ENCODE peak calls at places on chromosomes 3 and 15, in six cellular contexts. One of them, this sample, is unnamed.

GRCh38 chr15:62482715-62483429 is 317.8 kb upstream of the C2CD4B start:
- DNase-seq in NCI-H1694 treated with DMSO at 0.1 percent for 48 hours: no peak
- DNase-seq in HTR-8/SVneo: peak
- DNase-seq in thoracic aorta: no peak
- DNase-seq in NCI-H2171 treated with DMSO at 0.1 percent for 48 hours: no peak
- DNase-seq in cerebellar nuclear complex: no peak
- DNase-seq in this sample: peak

GRCh38 chr15:101288905-101289513 is 6.0 kb downstream of the SNRPA1 start:
- DNase-seq in NCI-H1694 treated with DMSO at 0.1 percent for 48 hours: peak
- DNase-seq in HTR-8/SVneo: peak
- DNase-seq in thoracic aorta: no peak
- DNase-seq in NCI-H2171 treated with DMSO at 0.1 percent for 48 hours: peak
- DNase-seq in cerebellar nuclear complex: no peak
- DNase-seq in this sample: peak

GRCh38 chr15:100464895-100465294 is 63.9 kb downstream of the CERS3 start:
- DNase-seq in NCI-H1694 treated with DMSO at 0.1 percent for 48 hours: no peak
- DNase-seq in HTR-8/SVneo: no peak
- DNase-seq in thoracic aorta: no peak
- DNase-seq in NCI-H2171 treated with DMSO at 0.1 percent for 48 hours: no peak
- DNase-seq in cerebellar nuclear complex: no peak
- DNase-seq in this sample: no peak

GRCh38 chr3:18778094-18778493 is 353.0 kb upstream of the SATB1 start:
- DNase-seq in NCI-H1694 treated with DMSO at 0.1 percent for 48 hours: no peak
- DNase-seq in HTR-8/SVneo: no peak
- DNase-seq in thoracic aorta: no peak
- DNase-seq in NCI-H2171 treated with DMSO at 0.1 percent for 48 hours: no peak
- DNase-seq in cerebellar nuclear complex: no peak
- DNase-seq in this sample: no peak

GRCh38 chr3:110343376-110343775 is 728.2 kb upstream of the NECTIN3 start:
- DNase-seq in NCI-H1694 treated with DMSO at 0.1 percent for 48 hours: no peak
- DNase-seq in HTR-8/SVneo: peak
- DNase-seq in thoracic aorta: no peak
- DNase-seq in NCI-H2171 treated with DMSO at 0.1 percent for 48 hours: no peak
- DNase-seq in cerebellar nuclear complex: no peak
- DNase-seq in this sample: no peak

GRCh38 chr3:115436767-115437301 is 186.5 kb upstream of the GAP43 start:
- DNase-seq in NCI-H1694 treated with DMSO at 0.1 percent for 48 hours: no peak
- DNase-seq in HTR-8/SVneo: peak
- DNase-seq in thoracic aorta: peak
- DNase-seq in NCI-H2171 treated with DMSO at 0.1 percent for 48 hours: peak
- DNase-seq in cerebellar nuclear complex: no peak
- DNase-seq in this sample: peak

GRCh38 chr15:74790080-74790916 is 8.4 kb downstream of the CSK start:
- DNase-seq in NCI-H1694 treated with DMSO at 0.1 percent for 48 hours: no peak
- DNase-seq in HTR-8/SVneo: peak
- DNase-seq in thoracic aorta: no peak
- DNase-seq in NCI-H2171 treated with DMSO at 0.1 percent for 48 hours: no peak
- DNase-seq in cerebellar nuclear complex: no peak
- DNase-seq in this sample: peak

GRCh38 chr3:52842424-52842823 is 7.6 kb upstream of the MUSTN1 start:
- DNase-seq in NCI-H1694 treated with DMSO at 0.1 percent for 48 hours: no peak
- DNase-seq in HTR-8/SVneo: no peak
- DNase-seq in thoracic aorta: no peak
- DNase-seq in NCI-H2171 treated with DMSO at 0.1 percent for 48 hours: no peak
- DNase-seq in cerebellar nuclear complex: no peak
- DNase-seq in this sample: no peak

GRCh38 chr3:5888845-5889244 is 701.3 kb downstream of the EDEM1 start:
- DNase-seq in NCI-H1694 treated with DMSO at 0.1 percent for 48 hours: no peak
- DNase-seq in HTR-8/SVneo: no peak
- DNase-seq in thoracic aorta: no peak
- DNase-seq in NCI-H2171 treated with DMSO at 0.1 percent for 48 hours: no peak
- DNase-seq in cerebellar nuclear complex: no peak
- DNase-seq in this sample: no peak

GRCh38 chr3:25558106-25558505 is 106.6 kb downstream of the TOP2B start:
- DNase-seq in NCI-H1694 treated with DMSO at 0.1 percent for 48 hours: no peak
- DNase-seq in HTR-8/SVneo: no peak
- DNase-seq in thoracic aorta: no peak
- DNase-seq in NCI-H2171 treated with DMSO at 0.1 percent for 48 hours: no peak
- DNase-seq in cerebellar nuclear complex: no peak
- DNase-seq in this sample: no peak

GRCh38 chr15:31297880-31298456 is 28.7 kb upstream of the KLF13 start:
- DNase-seq in NCI-H1694 treated with DMSO at 0.1 percent for 48 hours: no peak
- DNase-seq in HTR-8/SVneo: no peak
- DNase-seq in thoracic aorta: no peak
- DNase-seq in NCI-H2171 treated with DMSO at 0.1 percent for 48 hours: peak
- DNase-seq in cerebellar nuclear complex: no peak
- DNase-seq in this sample: no peak

GRCh38 chr3:79086514-79086913 is 681.3 kb downstream of the ROBO1 start:
- DNase-seq in NCI-H1694 treated with DMSO at 0.1 percent for 48 hours: peak
- DNase-seq in HTR-8/SVneo: peak
- DNase-seq in thoracic aorta: no peak
- DNase-seq in NCI-H2171 treated with DMSO at 0.1 percent for 48 hours: peak
- DNase-seq in cerebellar nuclear complex: no peak
- DNase-seq in this sample: peak

GRCh38 chr15:51030649-51031316 is 63.9 kb downstream of the TNFAIP8L3 start:
- DNase-seq in NCI-H1694 treated with DMSO at 0.1 percent for 48 hours: no peak
- DNase-seq in HTR-8/SVneo: no peak
- DNase-seq in thoracic aorta: peak
- DNase-seq in NCI-H2171 treated with DMSO at 0.1 percent for 48 hours: no peak
- DNase-seq in cerebellar nuclear complex: no peak
- DNase-seq in this sample: no peak

GRCh38 chr3:79415351-79415750 is 352.4 kb downstream of the ROBO1 start:
- DNase-seq in NCI-H1694 treated with DMSO at 0.1 percent for 48 hours: no peak
- DNase-seq in HTR-8/SVneo: no peak
- DNase-seq in thoracic aorta: no peak
- DNase-seq in NCI-H2171 treated with DMSO at 0.1 percent for 48 hours: no peak
- DNase-seq in cerebellar nuclear complex: no peak
- DNase-seq in this sample: no peak

GRCh38 chr3:97269202-97269601 is 454.8 kb downstream of the EPHA6 start:
- DNase-seq in NCI-H1694 treated with DMSO at 0.1 percent for 48 hours: no peak
- DNase-seq in HTR-8/SVneo: no peak
- DNase-seq in thoracic aorta: no peak
- DNase-seq in NCI-H2171 treated with DMSO at 0.1 percent for 48 hours: no peak
- DNase-seq in cerebellar nuclear complex: no peak
- DNase-seq in this sample: no peak

GRCh38 chr15:36882487-36883108 is 217.8 kb downstream of the MEIS2 start:
- DNase-seq in NCI-H1694 treated with DMSO at 0.1 percent for 48 hours: no peak
- DNase-seq in HTR-8/SVneo: no peak
- DNase-seq in thoracic aorta: no peak
- DNase-seq in NCI-H2171 treated with DMSO at 0.1 percent for 48 hours: no peak
- DNase-seq in cerebellar nuclear complex: no peak
- DNase-seq in this sample: no peak

GRCh38 chr3:47534021-47534454 is 20.5 kb upstream of the ELP6 start:
- DNase-seq in NCI-H1694 treated with DMSO at 0.1 percent for 48 hours: no peak
- DNase-seq in HTR-8/SVneo: no peak
- DNase-seq in thoracic aorta: no peak
- DNase-seq in NCI-H2171 treated with DMSO at 0.1 percent for 48 hours: no peak
- DNase-seq in cerebellar nuclear complex: no peak
- DNase-seq in this sample: no peak

GRCh38 chr3:45112939-45113338 is 33.2 kb downstream of the CDCP1 start:
- DNase-seq in NCI-H1694 treated with DMSO at 0.1 percent for 48 hours: no peak
- DNase-seq in HTR-8/SVneo: no peak
- DNase-seq in thoracic aorta: no peak
- DNase-seq in NCI-H2171 treated with DMSO at 0.1 percent for 48 hours: no peak
- DNase-seq in cerebellar nuclear complex: no peak
- DNase-seq in this sample: no peak

GRCh38 chr3:14564741-14565140 is 24.6 kb upstream of the GRIP2 start:
- DNase-seq in NCI-H1694 treated with DMSO at 0.1 percent for 48 hours: no peak
- DNase-seq in HTR-8/SVneo: no peak
- DNase-seq in thoracic aorta: no peak
- DNase-seq in NCI-H2171 treated with DMSO at 0.1 percent for 48 hours: no peak
- DNase-seq in cerebellar nuclear complex: no peak
- DNase-seq in this sample: no peak

GRCh38 chr15:32870240-32871033 is 152.6 kb downstream of the GREM1 start:
- DNase-seq in NCI-H1694 treated with DMSO at 0.1 percent for 48 hours: no peak
- DNase-seq in HTR-8/SVneo: peak
- DNase-seq in thoracic aorta: no peak
- DNase-seq in NCI-H2171 treated with DMSO at 0.1 percent for 48 hours: no peak
- DNase-seq in cerebellar nuclear complex: no peak
- DNase-seq in this sample: no peak

GRCh38 chr15:63052961-63053698 is 10.6 kb downstream of the TPM1 start:
- DNase-seq in NCI-H1694 treated with DMSO at 0.1 percent for 48 hours: no peak
- DNase-seq in HTR-8/SVneo: no peak
- DNase-seq in thoracic aorta: peak
- DNase-seq in NCI-H2171 treated with DMSO at 0.1 percent for 48 hours: peak
- DNase-seq in cerebellar nuclear complex: no peak
- DNase-seq in this sample: peak

GRCh38 chr3:190883973-190884832 is 21.7 kb upstream of the GMNC start:
- DNase-seq in NCI-H1694 treated with DMSO at 0.1 percent for 48 hours: peak
- DNase-seq in HTR-8/SVneo: peak
- DNase-seq in thoracic aorta: no peak
- DNase-seq in NCI-H2171 treated with DMSO at 0.1 percent for 48 hours: peak
- DNase-seq in cerebellar nuclear complex: no peak
- DNase-seq in this sample: peak

GRCh38 chr3:61571516-61572336 is 10.4 kb downstream of the PTPRG start:
- DNase-seq in NCI-H1694 treated with DMSO at 0.1 percent for 48 hours: no peak
- DNase-seq in HTR-8/SVneo: no peak
- DNase-seq in thoracic aorta: no peak
- DNase-seq in NCI-H2171 treated with DMSO at 0.1 percent for 48 hours: no peak
- DNase-seq in cerebellar nuclear complex: no peak
- DNase-seq in this sample: no peak

GRCh38 chr3:153246805-153247204 is 84.8 kb downstream of the RAP2B start:
- DNase-seq in NCI-H1694 treated with DMSO at 0.1 percent for 48 hours: no peak
- DNase-seq in HTR-8/SVneo: no peak
- DNase-seq in thoracic aorta: no peak
- DNase-seq in NCI-H2171 treated with DMSO at 0.1 percent for 48 hours: no peak
- DNase-seq in cerebellar nuclear complex: no peak
- DNase-seq in this sample: no peak

GRCh38 chr3:150218236-150218635 is 189.9 kb upstream of the TSC22D2 start:
- DNase-seq in NCI-H1694 treated with DMSO at 0.1 percent for 48 hours: no peak
- DNase-seq in HTR-8/SVneo: no peak
- DNase-seq in thoracic aorta: no peak
- DNase-seq in NCI-H2171 treated with DMSO at 0.1 percent for 48 hours: no peak
- DNase-seq in cerebellar nuclear complex: no peak
- DNase-seq in this sample: no peak

GRCh38 chr3:178320481-178321352 is 215.5 kb upstream of the KCNMB2 start:
- DNase-seq in NCI-H1694 treated with DMSO at 0.1 percent for 48 hours: peak
- DNase-seq in HTR-8/SVneo: no peak
- DNase-seq in thoracic aorta: no peak
- DNase-seq in NCI-H2171 treated with DMSO at 0.1 percent for 48 hours: peak
- DNase-seq in cerebellar nuclear complex: peak
- DNase-seq in this sample: peak